ENCODE peak calls at places on chromosomes 1 and 21, in six cellular contexts. A is K562, Y is psoas muscle, N is GM23338, W is RWPE1, D is cardiac muscle cell. Q is an unnamed sample.

GRCh38 chr1:230629511-230629910 is 12.8 kb upstream of the COG2 start:
- DNase-seq in A (no peak), N (no peak), D (no peak), Y (no peak), W (no peak), Q (peak)

GRCh38 chr1:18112611-18113010 is 5.0 kb downstream of the IGSF21 start:
- DNase-seq in A (no peak), N (no peak), Y (no peak), D (no peak), W (no peak), Q (no peak)

GRCh38 chr1:226990133-226990716 is 50.1 kb downstream of the COQ8A start:
- DNase-seq in Y (peak), W (no peak), D (peak), N (no peak), A (peak), Q (no peak)

GRCh38 chr1:46248122-46248920 is 758 bp downstream of the RAD54L start:
- DNase-seq in Y (peak), D (no peak), W (peak), N (peak), A (peak), Q (peak)

GRCh38 chr1:156560585-156561163 is 11.7 kb downstream of the IQGAP3 start:
- DNase-seq in D (no peak), W (no peak), A (no peak), Y (no peak), N (no peak), Q (no peak)

GRCh38 chr1:47972864-47973437 is 24.2 kb downstream of the TRABD2B start:
- DNase-seq in W (no peak), N (no peak), Y (no peak), D (no peak), A (peak), Q (no peak)

GRCh38 chr1:170076199-170076598 is 1.7 kb upstream of the KIFAP3 start:
- DNase-seq in Y (no peak), N (no peak), W (no peak), A (no peak), D (no peak), Q (no peak)

GRCh38 chr1:116847688-116848531 is 61.8 kb upstream of the PTGFRN start:
- DNase-seq in A (no peak), D (peak), Y (peak), N (no peak), W (no peak), Q (peak)

GRCh38 chr21:37450385-37451044 is 83.9 kb downstream of the DYRK1A start:
- DNase-seq in N (no peak), Y (no peak), W (peak), D (peak), A (peak), Q (peak)

GRCh38 chr1:184810735-184811316 is 56.2 kb upstream of the EDEM3 start:
- DNase-seq in A (no peak), D (peak), N (no peak), W (no peak), Y (no peak), Q (no peak)
- H3K27ac ChIP-seq in A (no peak), D (no peak), N (no peak), W (no peak), Y (peak), Q (no peak)

GRCh38 chr1:222632749-222633148 is 14.9 kb downstream of the MIA3 start:
- DNase-seq in N (no peak), Y (no peak), A (no peak), W (no peak), D (no peak), Q (no peak)

GRCh38 chr1:222631611-222632208 is 13.8 kb downstream of the MIA3 start:
- DNase-seq in Y (no peak), A (no peak), W (no peak), D (no peak), N (no peak), Q (no peak)

GRCh38 chr1:222629921-222630535 is 12.1 kb downstream of the MIA3 start:
- DNase-seq in Y (no peak), A (no peak), D (peak), W (no peak), N (no peak), Q (no peak)

GRCh38 chr1:222634180-222635013 is 16.5 kb downstream of the MIA3 start:
- DNase-seq in W (peak), A (peak), Y (no peak), D (peak), N (peak), Q (peak)
- TF ChIP-seq CTCF in W (peak), A (peak), Y (peak), D (peak), N (peak), Q (peak)

GRCh38 chr1:113949007-113949406 is 19.9 kb downstream of the HIPK1 start:
- DNase-seq in A (peak), D (no peak), Y (no peak), W (peak), N (peak), Q (no peak)

GRCh38 chr1:113946668-113947387 is 17.7 kb downstream of the HIPK1 start:
- DNase-seq in D (peak), Y (no peak), A (peak), N (no peak), W (no peak), Q (no peak)

GRCh38 chr1:113945329-113945728 is 16.2 kb downstream of the HIPK1 start:
- DNase-seq in A (no peak), N (no peak), Y (no peak), D (no peak), W (no peak), Q (no peak)

GRCh38 chr1:113946112-113946511 is 17.0 kb downstream of the HIPK1 start:
- DNase-seq in A (no peak), W (no peak), Y (no peak), D (no peak), N (peak), Q (no peak)

GRCh38 chr1:113947388-113948107 is 18.4 kb downstream of the HIPK1 start:
- DNase-seq in W (no peak), A (no peak), Y (no peak), D (no peak), N (no peak), Q (no peak)
- H3K27ac ChIP-seq in W (no peak), A (peak), Y (peak), D (peak), N (no peak), Q (no peak)

GRCh38 chr1:2242814-2243725 is 15.0 kb downstream of the SKI start:
- DNase-seq in Y (no peak), D (no peak), A (no peak), N (no peak), W (no peak), Q (no peak)

GRCh38 chr1:2239384-2239985 is 11.4 kb downstream of the SKI start:
- DNase-seq in Y (no peak), N (no peak), D (no peak), A (no peak), W (no peak), Q (no peak)

GRCh38 chr1:2240251-2241156 is 12.4 kb downstream of the SKI start:
- DNase-seq in W (no peak), Y (peak), N (no peak), A (no peak), D (peak), Q (no peak)

GRCh38 chr1:2238361-2239055 is 10.4 kb downstream of the SKI start:
- DNase-seq in A (no peak), D (no peak), Y (no peak), W (no peak), N (no peak), Q (no peak)

DNA sequence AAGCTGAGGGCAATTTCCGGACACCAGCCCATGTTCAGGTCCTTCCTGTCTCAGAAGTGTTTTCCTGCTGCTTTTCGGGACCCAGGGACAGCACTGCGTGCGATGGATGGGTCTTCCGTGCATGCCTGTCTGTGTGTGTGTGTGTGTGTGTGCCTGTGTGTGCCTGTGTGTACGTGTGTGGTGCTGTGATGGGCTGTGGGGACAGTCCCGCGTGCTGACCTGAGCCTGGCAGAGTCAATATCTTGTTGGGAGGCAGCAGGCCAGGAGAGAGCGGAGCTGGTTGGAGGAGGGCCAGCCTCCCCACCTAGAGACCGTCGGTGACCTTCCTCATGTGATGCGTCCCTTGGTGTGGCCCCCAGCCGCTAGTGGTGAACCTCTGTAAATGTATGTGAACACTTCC is 13.7 kb downstream of the SKI start:
- DNase-seq in D (no peak), W (no peak), Y (no peak), N (no peak), A (no peak), Q (no peak)
- TF ChIP-seq CTCF in D (no peak), W (no peak), Y (no peak), N (no peak), A (no peak), Q (no peak)